ENCODE peak calls at places on chromosome 20, in four cellular contexts. One of them, this sample, is unnamed.

GRCh38 chr20:33667245-33668086 is 723 bp downstream of the ACTL10 start:
- DNase-seq in H1: no peak
- DNase-seq in HepG2: no peak
- DNase-seq in K562: no peak
- DNase-seq in this sample: no peak

GRCh38 chr20:32439132-32439829 is 81.2 kb downstream of the ASXL1 start:
- DNase-seq in K562: no peak
- DNase-seq in HepG2: no peak
- DNase-seq in H1: no peak
- DNase-seq in this sample: no peak

GRCh38 chr20:10922941-10923340 is 249.1 kb upstream of the JAG1 start:
- DNase-seq in HepG2: no peak
- DNase-seq in H1: no peak
- DNase-seq in K562: no peak
- DNase-seq in this sample: no peak

GRCh38 chr20:34834459-34834893 is 9.0 kb upstream of the NCOA6 start:
- DNase-seq in H1: no peak
- DNase-seq in K562: peak; percentile 28
- DNase-seq in HepG2: peak; percentile 47
- DNase-seq in this sample: no peak

GRCh38 chr20:35837577-35838195 is 65.9 kb downstream of the PHF20 start:
- DNase-seq in H1: no peak
- DNase-seq in HepG2: no peak
- DNase-seq in K562: no peak
- DNase-seq in this sample: no peak

GRCh38 chr20:62828551-62829230 is 11.8 kb downstream of the COL9A3 start:
- DNase-seq in HepG2: no peak
- DNase-seq in K562: no peak
- DNase-seq in H1: no peak
- DNase-seq in this sample: no peak

GRCh38 chr20:53834044-53834442 is 236.4 kb downstream of the BCAS1 start:
- DNase-seq in H1: no peak
- DNase-seq in K562: no peak
- DNase-seq in HepG2: no peak
- DNase-seq in this sample: no peak

GRCh38 chr20:13221673-13222318 is 722 bp downstream of the ISM1 start:
- DNase-seq in HepG2: peak; percentile 65
- DNase-seq in H1: no peak
- DNase-seq in K562: no peak
- DNase-seq in this sample: no peak

GRCh38 chr20:24499472-24499871 is 30.0 kb downstream of the SYNDIG1 start:
- DNase-seq in HepG2: no peak
- DNase-seq in K562: no peak
- DNase-seq in H1: no peak
- DNase-seq in this sample: no peak

GRCh38 chr20:64241061-64241460 is 14.5 kb upstream of the PCMTD2 start:
- DNase-seq in K562: no peak
- DNase-seq in H1: no peak
- DNase-seq in HepG2: no peak
- DNase-seq in this sample: no peak

GRCh38 chr20:40481743-40482458 is 207.1 kb downstream of the MAFB start:
- DNase-seq in H1: no peak
- DNase-seq in K562: no peak
- DNase-seq in HepG2: no peak
- DNase-seq in this sample: no peak

GRCh38 chr20:61048292-61048691 is 203.8 kb upstream of the CDH4 start:
- DNase-seq in H1: no peak
- DNase-seq in HepG2: no peak
- DNase-seq in K562: no peak
- DNase-seq in this sample: no peak

GRCh38 chr20:38295811-38296210 is 8.1 kb upstream of the BPI start:
- DNase-seq in H1: no peak
- DNase-seq in K562: no peak
- DNase-seq in HepG2: no peak
- DNase-seq in this sample: no peak

GRCh38 chr20:37803476-37804307 is 99.2 kb upstream of the VSTM2L start:
- DNase-seq in HepG2: no peak
- DNase-seq in K562: no peak
- DNase-seq in H1: no peak
- DNase-seq in this sample: peak; percentile 67

DNA sequence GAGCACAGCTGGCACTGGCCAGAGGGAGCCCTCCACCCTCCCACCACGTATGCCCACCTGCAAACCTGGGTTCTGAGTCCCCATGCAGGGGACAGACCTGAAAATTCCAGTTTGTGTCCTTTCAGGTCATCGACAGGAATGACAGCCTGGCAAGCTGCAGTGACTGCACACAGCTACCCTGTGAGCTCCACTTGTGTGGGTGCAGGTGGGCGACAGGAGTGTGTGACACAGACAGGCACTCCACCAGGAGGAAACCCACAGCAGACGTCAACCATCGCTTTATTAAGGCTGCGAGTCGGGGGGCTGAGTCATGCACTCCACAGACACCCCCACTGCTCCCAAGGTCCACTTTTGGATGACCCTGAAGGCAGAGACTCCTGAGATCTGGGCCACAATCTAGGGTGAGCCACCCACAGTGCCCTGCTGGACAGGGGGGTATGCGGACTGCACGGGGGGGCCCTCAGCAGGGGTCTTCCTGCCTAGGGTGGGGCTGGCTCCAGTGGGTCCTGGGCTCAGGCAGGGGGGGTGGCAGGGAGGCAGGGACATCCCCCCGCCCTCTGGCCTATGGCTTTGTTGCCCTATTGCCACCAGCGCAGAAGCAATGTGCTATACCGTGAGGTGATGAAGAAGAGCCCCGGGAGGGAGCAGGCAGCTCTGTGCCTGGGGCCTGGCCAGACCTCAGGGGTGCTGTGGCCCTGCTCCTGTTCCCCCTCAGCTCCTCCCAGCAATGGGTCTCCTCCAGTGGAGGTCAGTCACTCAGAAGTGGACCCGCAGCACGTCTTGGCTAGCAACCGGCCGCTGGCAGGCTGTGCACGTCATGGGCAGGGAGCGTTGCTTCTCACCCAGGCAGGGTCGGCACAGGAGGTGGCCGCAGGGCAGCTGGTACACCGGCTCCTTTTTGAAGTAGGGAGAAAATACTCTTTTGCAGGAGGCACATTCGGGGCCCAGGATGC is 25.1 kb upstream of the AVP start:
- DNase-seq in HepG2: no peak
- DNase-seq in K562: no peak
- DNase-seq in H1: no peak
- DNase-seq in this sample: no peak
- TF ChIP-seq ATF3 in HepG2: no peak
- TF ChIP-seq ATF3 in K562: no peak
- TF ChIP-seq ATF3 in H1: no peak
- TF ChIP-seq ATF3 in this sample: no peak

GRCh38 chr20:407953-408842 is at the start of gene RBCK1:
- DNase-seq in H1: no peak
- DNase-seq in HepG2: peak; percentile 85
- DNase-seq in K562: peak; percentile 95
- DNase-seq in this sample: no peak
- TF ChIP-seq HDAC6 in H1: no peak
- TF ChIP-seq HDAC6 in HepG2: no peak
- TF ChIP-seq HDAC6 in K562: no peak
- TF ChIP-seq HDAC6 in this sample: no peak

GRCh38 chr20:46701556-46701955 is 7.9 kb upstream of the SLC2A10 start:
- DNase-seq in K562: no peak
- DNase-seq in H1: no peak
- DNase-seq in HepG2: no peak
- DNase-seq in this sample: no peak

GRCh38 chr20:46701986-46702385 is 7.5 kb upstream of the SLC2A10 start:
- DNase-seq in K562: no peak
- DNase-seq in HepG2: no peak
- DNase-seq in H1: no peak
- DNase-seq in this sample: no peak

GRCh38 chr20:46701057-46701456 is 8.4 kb upstream of the SLC2A10 start:
- DNase-seq in HepG2: no peak
- DNase-seq in H1: no peak
- DNase-seq in K562: no peak
- DNase-seq in this sample: no peak

GRCh38 chr20:46699651-46700359 is 9.6 kb upstream of the SLC2A10 start:
- DNase-seq in K562: peak; percentile 52
- DNase-seq in HepG2: peak; percentile 66
- DNase-seq in H1: no peak
- DNase-seq in this sample: no peak

GRCh38 chr20:46700481-46700880 is 9.0 kb upstream of the SLC2A10 start:
- DNase-seq in HepG2: no peak
- DNase-seq in H1: no peak
- DNase-seq in K562: no peak
- DNase-seq in this sample: no peak
- TF ChIP-seq ATF3 in HepG2: no peak
- TF ChIP-seq ATF3 in H1: no peak
- TF ChIP-seq ATF3 in K562: no peak
- TF ChIP-seq ATF3 in this sample: no peak

GRCh38 chr20:20941468-20941889 is 164.7 kb downstream of the LINC00237 start:
- DNase-seq in H1: no peak
- DNase-seq in K562: no peak
- DNase-seq in HepG2: peak; percentile 93
- DNase-seq in this sample: no peak

GRCh38 chr20:20950620-20951019 is 155.5 kb downstream of the LINC00237 start:
- DNase-seq in H1: no peak
- DNase-seq in K562: no peak
- DNase-seq in HepG2: no peak
- DNase-seq in this sample: no peak

DNA sequence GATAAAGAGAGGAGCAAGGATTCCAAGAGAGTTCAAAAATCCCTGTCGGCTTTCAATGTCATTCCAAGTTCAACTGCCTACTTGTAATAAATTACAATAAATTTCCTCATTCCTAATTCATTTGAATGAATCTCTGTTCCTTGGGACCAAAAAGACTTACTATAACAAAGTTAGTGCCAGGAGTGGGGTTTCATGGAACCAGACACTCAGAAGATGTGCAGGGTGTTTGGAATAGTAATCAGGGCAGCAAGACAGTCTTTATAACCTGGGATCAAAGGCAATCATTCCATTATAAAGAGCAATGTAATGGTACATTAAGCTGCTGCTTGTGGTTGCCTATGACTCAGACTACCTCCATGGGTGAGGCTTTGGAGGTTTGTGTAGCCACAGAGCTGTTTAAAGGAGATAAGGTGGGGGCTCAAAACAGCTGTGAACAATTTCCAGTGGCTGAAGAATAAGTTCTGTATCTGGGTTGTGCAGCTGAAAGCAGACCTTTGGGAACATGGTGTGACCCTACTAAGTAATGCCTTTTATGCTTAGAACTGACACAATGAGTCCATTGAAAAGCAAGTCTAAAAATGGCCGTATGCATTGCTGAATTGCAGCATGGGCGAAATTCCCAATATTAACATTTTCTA is 159.9 kb downstream of the LINC00237 start:
- DNase-seq in H1: no peak
- DNase-seq in K562: peak; percentile 74
- DNase-seq in HepG2: no peak
- DNase-seq in this sample: no peak
- TF ChIP-seq HDAC6 in H1: no peak
- TF ChIP-seq HDAC6 in K562: no peak
- TF ChIP-seq HDAC6 in HepG2: no peak
- TF ChIP-seq HDAC6 in this sample: no peak

DNA sequence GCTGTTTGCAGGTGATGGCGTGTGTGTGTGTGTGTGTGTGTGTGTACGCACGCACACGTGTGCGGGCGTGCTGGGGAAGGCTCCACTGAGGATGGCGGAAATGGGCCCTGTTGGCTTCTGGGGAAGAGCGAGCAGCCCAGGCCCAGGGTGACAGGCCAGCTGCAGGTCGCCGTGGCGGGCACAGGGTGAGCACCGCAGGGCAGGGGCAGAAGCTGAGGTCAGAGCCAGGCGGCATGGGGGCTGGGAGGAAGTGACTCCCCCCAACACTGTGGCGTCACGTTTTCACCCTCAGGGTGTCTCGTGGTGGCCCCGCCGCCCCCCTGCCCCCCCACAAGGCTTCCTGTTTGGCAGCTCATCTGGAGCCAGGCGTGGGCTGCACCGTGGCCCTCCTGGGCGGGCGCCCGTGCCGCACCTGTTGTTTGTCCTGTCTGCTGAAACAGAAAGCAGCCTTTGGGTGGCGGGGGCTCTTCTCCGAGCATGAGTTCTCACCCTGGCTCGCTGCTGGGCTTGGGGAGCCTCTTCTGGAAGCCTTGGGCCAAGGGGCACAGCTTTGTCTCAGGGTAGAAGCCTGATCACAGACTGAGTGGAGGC is 7.1 kb downstream of the RBM38 start:
- DNase-seq in K562: no peak
- DNase-seq in HepG2: no peak
- DNase-seq in H1: no peak
- DNase-seq in this sample: peak; percentile 83
- TF ChIP-seq ATF3 in K562: no peak
- TF ChIP-seq ATF3 in HepG2: no peak
- TF ChIP-seq ATF3 in H1: no peak
- TF ChIP-seq ATF3 in this sample: no peak

GRCh38 chr20:9301129-9302072 is 213.0 kb upstream of the LAMP5 start:
- DNase-seq in HepG2: peak; percentile 99
- DNase-seq in H1: no peak
- DNase-seq in K562: no peak
- DNase-seq in this sample: no peak
- TF ChIP-seq HDAC6 in HepG2: no peak
- TF ChIP-seq HDAC6 in H1: no peak
- TF ChIP-seq HDAC6 in K562: no peak
- TF ChIP-seq HDAC6 in this sample: no peak

GRCh38 chr20:56360133-56360898 is 1.5 kb downstream of the FAM210B start:
- DNase-seq in HepG2: peak; percentile 78
- DNase-seq in K562: no peak
- DNase-seq in H1: no peak
- DNase-seq in this sample: no peak

GRCh38 chr20:56360899-56361199 is 2.1 kb downstream of the FAM210B start:
- DNase-seq in H1: no peak
- DNase-seq in HepG2: no peak
- DNase-seq in K562: no peak
- DNase-seq in this sample: no peak

GRCh38 chr20:56359212-56360132 is 698 bp downstream of the FAM210B start:
- DNase-seq in K562: no peak
- DNase-seq in H1: no peak
- DNase-seq in HepG2: peak; percentile 79
- DNase-seq in this sample: no peak

GRCh38 chr20:56358600-56359211 is at the start of gene FAM210B:
- DNase-seq in K562: peak; percentile 95
- DNase-seq in H1: peak; percentile 72
- DNase-seq in HepG2: peak; percentile 90
- DNase-seq in this sample: no peak

DNA sequence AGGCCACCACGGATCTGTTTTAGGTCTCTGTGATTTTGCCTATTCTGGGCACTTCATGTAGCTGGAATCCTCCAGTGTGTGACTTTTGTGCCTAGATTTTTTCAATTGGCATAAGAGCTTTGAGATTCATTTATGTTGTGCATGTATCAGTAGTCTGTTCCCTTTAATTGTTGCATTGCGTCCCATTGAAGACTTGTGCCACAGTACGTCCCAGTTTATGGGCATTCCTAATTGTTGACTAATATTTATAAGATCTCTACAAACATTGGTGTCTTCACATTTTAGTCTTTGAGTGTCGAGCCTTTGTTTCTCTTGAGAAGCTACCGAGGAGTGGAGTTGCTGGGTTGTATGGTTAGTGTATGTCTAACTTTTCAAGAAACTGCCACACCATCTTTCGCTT is 704 bp upstream of the FAM210B start:
- DNase-seq in HepG2: no peak
- DNase-seq in K562: no peak
- DNase-seq in H1: no peak
- DNase-seq in this sample: no peak
- TF ChIP-seq ATF3 in HepG2: no peak
- TF ChIP-seq ATF3 in K562: no peak
- TF ChIP-seq ATF3 in H1: no peak
- TF ChIP-seq ATF3 in this sample: no peak